ENCODE peak calls at places on chromosomes 16 and 17, in five cellular contexts. One of them, this sample, is unnamed.

GRCh38 chr17:19365833-19366636 is 3.5 kb upstream of the B9D1 start:
- DNase-seq in GM12878: no peak
- DNase-seq in IMR-90: no peak
- DNase-seq in K562: no peak
- DNase-seq in SK-N-SH: no peak
- DNase-seq in this sample: no peak

GRCh38 chr16:64459402-64459801 is 662.5 kb downstream of the CDH11 start:
- DNase-seq in SK-N-SH: no peak
- DNase-seq in GM12878: no peak
- DNase-seq in IMR-90: no peak
- DNase-seq in K562: no peak
- DNase-seq in this sample: no peak

GRCh38 chr16:11224894-11225676 is 30.9 kb downstream of the SOCS1 start:
- DNase-seq in K562: no peak
- DNase-seq in SK-N-SH: no peak
- DNase-seq in IMR-90: peak
- DNase-seq in GM12878: peak
- DNase-seq in this sample: no peak

GRCh38 chr17:28999216-28999615 is 6.6 kb downstream of the SEZ6 start:
- DNase-seq in IMR-90: no peak
- DNase-seq in GM12878: no peak
- DNase-seq in SK-N-SH: no peak
- DNase-seq in K562: no peak
- DNase-seq in this sample: no peak

GRCh38 chr16:24920568-24920967 is 74.8 kb downstream of the SLC5A11 start:
- DNase-seq in IMR-90: no peak
- DNase-seq in GM12878: no peak
- DNase-seq in SK-N-SH: no peak
- DNase-seq in K562: no peak
- DNase-seq in this sample: no peak

GRCh38 chr17:63275318-63275967 is 170.7 kb downstream of the CYB561 start:
- DNase-seq in SK-N-SH: no peak
- DNase-seq in IMR-90: peak
- DNase-seq in K562: peak
- DNase-seq in GM12878: no peak
- DNase-seq in this sample: peak

GRCh38 chr16:11072420-11073153 is 128.2 kb downstream of the CLEC16A start:
- DNase-seq in GM12878: no peak
- DNase-seq in K562: no peak
- DNase-seq in IMR-90: no peak
- DNase-seq in SK-N-SH: no peak
- DNase-seq in this sample: no peak

GRCh38 chr16:79417465-79418093 is 183.0 kb downstream of the MAF start:
- DNase-seq in SK-N-SH: no peak
- DNase-seq in K562: no peak
- DNase-seq in GM12878: no peak
- DNase-seq in IMR-90: no peak
- DNase-seq in this sample: no peak

GRCh38 chr16:82329504-82330192 is 159.6 kb upstream of the MPHOSPH6 start:
- DNase-seq in K562: no peak
- DNase-seq in IMR-90: no peak
- DNase-seq in GM12878: no peak
- DNase-seq in SK-N-SH: no peak
- DNase-seq in this sample: peak

GRCh38 chr16:57815987-57816745 is 13.9 kb upstream of the KIFC3 start:
- DNase-seq in SK-N-SH: peak
- DNase-seq in GM12878: no peak
- DNase-seq in IMR-90: peak
- DNase-seq in K562: peak
- DNase-seq in this sample: no peak

GRCh38 chr17:45293413-45294211 is 23.2 kb downstream of the MAP3K14 start:
- DNase-seq in SK-N-SH: no peak
- DNase-seq in K562: peak
- DNase-seq in GM12878: no peak
- DNase-seq in IMR-90: peak
- DNase-seq in this sample: peak

GRCh38 chr17:13030459-13031305 is 12.9 kb upstream of the ELAC2 start:
- DNase-seq in IMR-90: peak
- DNase-seq in GM12878: no peak
- DNase-seq in SK-N-SH: peak
- DNase-seq in K562: peak
- DNase-seq in this sample: peak

GRCh38 chr16:56866955-56867830 is 2.2 kb downstream of the SLC12A3 start:
- DNase-seq in K562: peak
- DNase-seq in SK-N-SH: peak
- DNase-seq in GM12878: no peak
- DNase-seq in IMR-90: peak
- DNase-seq in this sample: peak

GRCh38 chr16:88698694-88699045 is 7.5 kb downstream of the RNF166 start:
- DNase-seq in SK-N-SH: no peak
- DNase-seq in K562: no peak
- DNase-seq in IMR-90: no peak
- DNase-seq in GM12878: no peak
- DNase-seq in this sample: no peak

GRCh38 chr17:64252831-64253230 is 10.2 kb downstream of the TEX2 start:
- DNase-seq in K562: no peak
- DNase-seq in IMR-90: peak
- DNase-seq in SK-N-SH: no peak
- DNase-seq in GM12878: no peak
- DNase-seq in this sample: no peak

GRCh38 chr17:9189870-9190269 is 168.6 kb downstream of the NTN1 start:
- DNase-seq in K562: no peak
- DNase-seq in IMR-90: no peak
- DNase-seq in SK-N-SH: no peak
- DNase-seq in GM12878: no peak
- DNase-seq in this sample: no peak

GRCh38 chr16:85157372-85157771 is 45.1 kb upstream of the CIBAR2 start:
- DNase-seq in SK-N-SH: peak
- DNase-seq in GM12878: no peak
- DNase-seq in IMR-90: no peak
- DNase-seq in K562: no peak
- DNase-seq in this sample: no peak

GRCh38 chr16:69179255-69180010 is 7.5 kb upstream of the SNTB2 start:
- DNase-seq in GM12878: no peak
- DNase-seq in IMR-90: peak
- DNase-seq in K562: no peak
- DNase-seq in SK-N-SH: peak
- DNase-seq in this sample: peak

GRCh38 chr16:54651440-54651839 is 279.2 kb upstream of the IRX5 start:
- DNase-seq in K562: no peak
- DNase-seq in IMR-90: no peak
- DNase-seq in GM12878: no peak
- DNase-seq in SK-N-SH: no peak
- DNase-seq in this sample: no peak

GRCh38 chr16:56409195-56409594 is 16.1 kb downstream of the AMFR start:
- DNase-seq in IMR-90: peak
- DNase-seq in K562: no peak
- DNase-seq in GM12878: no peak
- DNase-seq in SK-N-SH: no peak
- DNase-seq in this sample: peak

GRCh38 chr17:13520899-13521572 is 80.7 kb downstream of the HS3ST3A1 start:
- DNase-seq in IMR-90: peak
- DNase-seq in SK-N-SH: no peak
- DNase-seq in K562: no peak
- DNase-seq in GM12878: peak
- DNase-seq in this sample: no peak

GRCh38 chr17:58968662-58969061 is 138.0 kb downstream of the TRIM37 start:
- DNase-seq in SK-N-SH: no peak
- DNase-seq in K562: no peak
- DNase-seq in IMR-90: peak
- DNase-seq in GM12878: no peak
- DNase-seq in this sample: no peak

GRCh38 chr16:66810391-66810790 is 9.0 kb upstream of the TERB1 start:
- DNase-seq in SK-N-SH: no peak
- DNase-seq in K562: no peak
- DNase-seq in IMR-90: no peak
- DNase-seq in GM12878: no peak
- DNase-seq in this sample: no peak

GRCh38 chr16:67847064-67847861 is at the start of gene CENPT:
- DNase-seq in IMR-90: peak
- DNase-seq in SK-N-SH: peak
- DNase-seq in K562: peak
- DNase-seq in GM12878: no peak
- DNase-seq in this sample: peak

GRCh38 chr17:8681175-8681949 is 50.8 kb upstream of the MYH10 start:
- DNase-seq in GM12878: no peak
- DNase-seq in SK-N-SH: peak
- DNase-seq in IMR-90: peak
- DNase-seq in K562: no peak
- DNase-seq in this sample: no peak

GRCh38 chr16:67248401-67249177 is at the start of gene SLC9A5:
- DNase-seq in K562: peak
- DNase-seq in GM12878: no peak
- DNase-seq in SK-N-SH: peak
- DNase-seq in IMR-90: no peak
- DNase-seq in this sample: no peak

GRCh38 chr17:47192549-47192948 is 3.5 kb upstream of the CDC27 start:
- DNase-seq in SK-N-SH: no peak
- DNase-seq in IMR-90: no peak
- DNase-seq in GM12878: peak
- DNase-seq in K562: no peak
- DNase-seq in this sample: no peak

GRCh38 chr16:16062023-16062932 is 112.9 kb downstream of the ABCC1 start:
- DNase-seq in K562: no peak
- DNase-seq in SK-N-SH: no peak
- DNase-seq in GM12878: no peak
- DNase-seq in IMR-90: no peak
- DNase-seq in this sample: no peak

GRCh38 chr17:65092262-65092661 is 35.7 kb upstream of the GNA13 start:
- DNase-seq in K562: no peak
- DNase-seq in SK-N-SH: no peak
- DNase-seq in IMR-90: peak
- DNase-seq in GM12878: no peak
- DNase-seq in this sample: no peak

GRCh38 chr16:70615933-70616332 is 30.4 kb upstream of the IL34 start:
- DNase-seq in K562: no peak
- DNase-seq in SK-N-SH: no peak
- DNase-seq in IMR-90: no peak
- DNase-seq in GM12878: no peak
- DNase-seq in this sample: no peak

GRCh38 chr16:24838554-24839266 is 7.1 kb upstream of the SLC5A11 start:
- DNase-seq in SK-N-SH: no peak
- DNase-seq in GM12878: no peak
- DNase-seq in IMR-90: peak
- DNase-seq in K562: peak
- DNase-seq in this sample: peak

GRCh38 chr16:49704586-49705155 is 151.2 kb downstream of the ZNF423 start:
- DNase-seq in SK-N-SH: no peak
- DNase-seq in IMR-90: no peak
- DNase-seq in K562: no peak
- DNase-seq in GM12878: no peak
- DNase-seq in this sample: no peak
- TF ChIP-seq MXI1 in SK-N-SH: no peak
- TF ChIP-seq MXI1 in IMR-90: no peak
- TF ChIP-seq MXI1 in K562: no peak
- TF ChIP-seq MXI1 in GM12878: no peak
- TF ChIP-seq MXI1 in this sample: no peak

GRCh38 chr17:57482657-57483056 is 226.3 kb downstream of the MSI2 start:
- DNase-seq in IMR-90: peak
- DNase-seq in K562: no peak
- DNase-seq in SK-N-SH: no peak
- DNase-seq in GM12878: no peak
- DNase-seq in this sample: no peak
- TF ChIP-seq MXI1 in IMR-90: no peak
- TF ChIP-seq MXI1 in K562: no peak
- TF ChIP-seq MXI1 in SK-N-SH: no peak
- TF ChIP-seq MXI1 in GM12878: no peak
- TF ChIP-seq MXI1 in this sample: no peak

GRCh38 chr17:50111687-50112655 is 16.8 kb downstream of the PDK2 start:
- DNase-seq in GM12878: no peak
- DNase-seq in K562: no peak
- DNase-seq in IMR-90: no peak
- DNase-seq in SK-N-SH: peak
- DNase-seq in this sample: peak
- TF ChIP-seq MXI1 in GM12878: no peak
- TF ChIP-seq MXI1 in K562: no peak
- TF ChIP-seq MXI1 in IMR-90: no peak
- TF ChIP-seq MXI1 in SK-N-SH: peak
- TF ChIP-seq MXI1 in this sample: no peak

GRCh38 chr17:6627019-6627418 is 13.5 kb downstream of the KIAA0753 start:
- DNase-seq in SK-N-SH: no peak
- DNase-seq in K562: no peak
- DNase-seq in GM12878: no peak
- DNase-seq in IMR-90: peak
- DNase-seq in this sample: no peak
- TF ChIP-seq MXI1 in SK-N-SH: no peak
- TF ChIP-seq MXI1 in K562: no peak
- TF ChIP-seq MXI1 in GM12878: no peak
- TF ChIP-seq MXI1 in IMR-90: no peak
- TF ChIP-seq MXI1 in this sample: no peak